ENCODE peak calls at places on chromosomes 5 and 9, in seven cellular contexts. J is lower lobe of right lung; R is cardiac fibroblast; Y is adrenal gland; A is astrocyte of the cerebellum; C is CD4-positive, alpha-beta T cell; D is ascending aorta. M is an unnamed sample.

GRCh38 chr9:124410321-124410913 is 4.8 kb downstream of the PSMB7 start:
- DNase-seq in J (no peak), R (peak; percentile 39), Y (no peak), A (no peak), C (no peak), D (no peak), M (no peak)

GRCh38 chr9:123611228-123611627 is 255.2 kb downstream of the CRB2 start:
- DNase-seq in J (no peak), R (no peak), Y (no peak), A (no peak), C (no peak), D (no peak), M (no peak)

GRCh38 chr5:116898917-116899316 is 324.3 kb upstream of the SEMA6A start:
- DNase-seq in J (no peak), R (no peak), Y (no peak), A (no peak), C (no peak), D (no peak), M (no peak)

GRCh38 chr9:105389789-105390188 is 58.0 kb upstream of the FSD1L start:
- DNase-seq in J (no peak), R (no peak), Y (no peak), A (no peak), C (no peak), D (no peak), M (no peak)

GRCh38 chr9:107269681-107270080 is 13.4 kb upstream of the RAD23B start:
- DNase-seq in J (no peak), R (peak; percentile 53), Y (no peak), A (no peak), C (no peak), D (no peak), M (no peak)

GRCh38 chr5:1167361-1167727 is 34.1 kb upstream of the SLC6A19 start:
- DNase-seq in J (peak; percentile 10), R (no peak), Y (no peak), A (no peak), C (no peak), D (no peak), M (no peak)

GRCh38 chr5:2095011-2095410 is 212.3 kb upstream of the IRX4 start:
- DNase-seq in J (no peak), R (no peak), Y (no peak), A (no peak), C (no peak), D (no peak), M (no peak)

GRCh38 chr9:137666505-137666809 is 47.7 kb downstream of the EHMT1 start:
- DNase-seq in J (no peak), R (no peak), Y (peak; percentile 63), A (no peak), C (no peak), D (no peak), M (no peak)

GRCh38 chr9:36102742-36103495 is 33.6 kb upstream of the GLIPR2 start:
- DNase-seq in J (peak; percentile 90), R (peak; percentile 92), Y (peak; percentile 80), A (peak; percentile 9), C (peak; percentile 81), D (peak; percentile 50), M (peak; percentile 68)

GRCh38 chr9:27572566-27572917 is 739 bp downstream of the C9orf72 start:
- DNase-seq in J (no peak), R (peak; percentile 57), Y (peak; percentile 69), A (no peak), C (no peak), D (peak; percentile 43), M (peak; percentile 32)

GRCh38 chr9:19028835-19029451 is 4.1 kb downstream of the SAXO1 start:
- DNase-seq in J (no peak), R (peak; percentile 85), Y (peak; percentile 52), A (peak; percentile 59), C (no peak), D (no peak), M (no peak)

GRCh38 chr5:139445325-139446170 is 6.2 kb upstream of the DNAJC18 start:
- DNase-seq in J (no peak), R (peak; percentile 69), Y (no peak), A (no peak), C (no peak), D (no peak), M (no peak)

GRCh38 chr9:13274901-13275641 is 4.4 kb downstream of the MPDZ start:
- DNase-seq in J (no peak), R (peak; percentile 76), Y (no peak), A (peak; percentile 24), C (no peak), D (no peak), M (no peak)

GRCh38 chr9:134413890-134414731 is 87.9 kb downstream of the RXRA start:
- DNase-seq in J (peak; percentile 79), R (peak; percentile 86), Y (no peak), A (peak; percentile 78), C (no peak), D (no peak), M (peak; percentile 42)

GRCh38 chr9:131598121-131598520 is 52.8 kb downstream of the PRRT1B start:
- DNase-seq in J (peak; percentile 88), R (no peak), Y (peak; percentile 69), A (no peak), C (no peak), D (peak; percentile 53), M (no peak)

GRCh38 chr5:39340486-39340885 is 23.8 kb downstream of the C9 start:
- DNase-seq in J (no peak), R (no peak), Y (no peak), A (no peak), C (no peak), D (no peak), M (no peak)

GRCh38 chr9:72037571-72037970 is 22.8 kb downstream of the C9orf57 start:
- DNase-seq in J (no peak), R (no peak), Y (no peak), A (no peak), C (no peak), D (no peak), M (no peak)

GRCh38 chr5:33734541-33734940 is 157.2 kb downstream of the ADAMTS12 start:
- DNase-seq in J (no peak), R (peak; percentile 57), Y (no peak), A (no peak), C (no peak), D (no peak), M (no peak)

GRCh38 chr5:16776611-16777251 is 159.4 kb downstream of the MYO10 start:
- DNase-seq in J (no peak), R (peak; percentile 34), Y (no peak), A (no peak), C (no peak), D (no peak), M (no peak)
- TF ChIP-seq CTCF in J (peak; percentile 43), R (no peak), Y (no peak), A (peak; percentile 51), C (peak; percentile 22), D (no peak), M (no peak)

DNA sequence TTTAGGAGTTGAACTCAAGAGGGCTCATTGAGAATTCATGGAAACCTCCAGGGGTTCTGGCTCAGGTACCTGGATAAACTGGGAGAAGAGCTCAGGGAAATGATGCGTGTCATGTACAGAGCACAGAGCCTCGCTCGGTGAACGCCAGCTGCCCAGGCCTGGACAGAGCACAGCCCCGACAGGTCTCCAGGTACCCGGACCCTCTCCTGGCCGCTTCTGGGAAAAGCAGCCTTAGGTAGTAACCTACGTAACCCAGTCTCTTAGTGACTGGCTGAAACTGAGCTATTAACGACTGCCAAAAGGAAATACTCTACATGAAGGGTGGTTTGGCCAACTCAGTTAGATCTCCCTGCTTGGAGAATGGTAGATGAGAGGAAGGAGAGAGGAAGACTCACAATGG is 157.4 kb downstream of the TTLL11 start:
- DNase-seq in J (no peak), R (no peak), Y (no peak), A (no peak), C (no peak), D (no peak), M (no peak)
- TF ChIP-seq CTCF in J (no peak), R (no peak), Y (no peak), A (no peak), C (no peak), D (no peak), M (no peak)

DNA sequence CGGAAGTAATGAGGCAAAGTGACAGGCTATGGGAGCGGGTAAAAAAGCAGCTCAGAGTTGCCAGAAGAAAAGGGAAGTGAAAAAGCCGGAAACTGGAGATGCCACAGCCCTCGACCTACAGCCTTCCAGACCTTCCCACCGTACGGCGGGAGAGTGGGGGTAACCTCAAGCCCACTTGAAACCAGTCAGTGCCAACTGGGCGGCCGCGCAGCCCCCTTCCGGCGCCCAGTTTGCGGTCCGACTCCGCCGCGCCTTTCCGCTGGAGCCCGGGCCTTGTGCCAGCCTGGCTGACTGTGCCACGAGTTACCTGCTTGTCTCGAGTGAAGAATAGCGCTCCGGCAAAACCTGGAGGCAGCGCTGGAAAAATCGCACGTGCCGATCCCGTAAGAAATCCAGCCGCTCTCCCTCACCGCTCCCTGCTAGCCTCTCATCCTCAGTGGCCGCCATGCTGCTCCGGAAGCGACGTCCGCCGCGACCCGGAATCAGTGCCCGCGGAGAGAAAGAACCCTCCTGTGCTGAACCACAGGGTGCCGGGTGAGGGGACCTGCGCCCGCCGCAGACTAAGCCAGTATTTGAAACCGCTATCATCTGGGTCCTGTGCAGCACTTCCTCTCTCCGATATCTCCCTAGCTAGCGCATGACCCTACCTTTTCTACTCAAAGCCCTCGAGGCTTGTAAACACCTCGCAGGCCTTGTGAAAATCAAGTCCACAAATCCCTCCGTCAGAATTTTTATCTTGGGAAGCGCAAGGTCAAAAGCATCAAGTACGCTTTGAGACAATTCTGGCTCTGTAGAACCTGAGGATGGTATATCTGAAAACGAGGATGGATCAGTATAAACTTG is at the start of gene PGGT1B:
- DNase-seq in J (peak; percentile 85), R (peak; percentile 70), Y (peak; percentile 70), A (peak; percentile 11), C (peak; percentile 64), D (peak; percentile 10), M (peak; percentile 51)
- TF ChIP-seq CTCF in J (no peak), R (no peak), Y (no peak), A (no peak), C (no peak), D (no peak), M (no peak)

DNA sequence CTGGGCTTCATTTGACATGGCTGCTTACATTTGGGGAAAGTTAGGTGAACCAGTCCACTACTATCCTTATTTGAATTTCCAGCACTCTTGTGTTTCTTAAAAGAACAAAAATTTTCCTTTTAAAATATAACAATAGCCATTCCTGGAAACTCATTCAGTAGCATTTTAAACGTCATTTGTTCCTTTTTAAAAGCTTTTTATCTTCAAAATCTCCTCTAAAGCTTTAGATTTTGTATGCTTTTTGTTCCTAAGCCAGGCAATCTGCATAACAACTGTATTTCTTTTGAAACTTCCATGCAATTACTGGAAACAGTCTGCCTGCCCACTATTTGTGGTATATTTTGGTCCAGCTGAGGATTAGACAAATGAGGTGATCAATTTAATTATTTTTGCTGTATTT is 172.2 kb upstream of the PLCXD3 start:
- DNase-seq in J (no peak), R (no peak), Y (no peak), A (no peak), C (no peak), D (no peak), M (no peak)
- TF ChIP-seq CTCF in J (no peak), R (no peak), Y (no peak), A (no peak), C (no peak), D (no peak), M (no peak)

GRCh38 chr9:76095585-76095984 is 205.1 kb downstream of the PCSK5 start:
- DNase-seq in J (no peak), R (no peak), Y (no peak), A (no peak), C (no peak), D (no peak), M (no peak)
- TF ChIP-seq CTCF in J (no peak), R (no peak), Y (no peak), A (no peak), C (no peak), D (no peak), M (no peak)

M was measured in omental fat pad.